ENCODE peak calls at places on chromosomes 3 and 15, in six cellular contexts. V is activated CD8-positive, alpha-beta memory T cell treated with anti-CD3 and anti-CD28 coated beads for 4 hours; E is HCEC 1CT; S is C1 segment of cervical spinal cord; Z is neural progenitor cell; X is AG08396. A is an unnamed sample.

GRCh38 chr3:196159952-196160804 is 51.0 kb downstream of the ZDHHC19 start:
- DNase-seq in V (no peak), E (peak), S (peak), Z (no peak), X (peak), A (peak)

GRCh38 chr3:48681541-48681880 is 4.2 kb downstream of the NCKIPSD start:
- DNase-seq in V (no peak), E (no peak), S (no peak), Z (no peak), X (no peak), A (no peak)

GRCh38 chr3:128625409-128625945 is 25.1 kb downstream of the RPN1 start:
- DNase-seq in V (no peak), E (no peak), S (no peak), Z (no peak), X (no peak), A (no peak)

GRCh38 chr3:129003578-129004112 is 2.5 kb downstream of the EFCC1 start:
- DNase-seq in V (no peak), E (no peak), S (no peak), Z (peak), X (no peak), A (peak)

GRCh38 chr3:186162221-186162620 is 53.3 kb upstream of the ETV5 start:
- DNase-seq in V (no peak), E (no peak), S (peak), Z (no peak), X (no peak), A (no peak)

GRCh38 chr3:193297421-193297820 is 56.4 kb downstream of the PLAAT1 start:
- DNase-seq in V (no peak), E (no peak), S (no peak), Z (no peak), X (no peak), A (no peak)

GRCh38 chr15:57463360-57463759 is 87.1 kb downstream of the CGNL1 start:
- DNase-seq in V (no peak), E (no peak), S (peak), Z (no peak), X (no peak), A (no peak)

GRCh38 chr3:52171577-52172261 is 17.5 kb upstream of the POC1A start:
- DNase-seq in V (no peak), E (peak), S (no peak), Z (no peak), X (peak), A (no peak)

GRCh38 chr15:45635191-45635638 is 386 bp downstream of the SQOR start:
- DNase-seq in V (peak), E (peak), S (peak), Z (peak), X (no peak), A (peak)

GRCh38 chr3:138338244-138338643 is 8.6 kb upstream of the NME9 start:
- DNase-seq in V (no peak), E (no peak), S (no peak), Z (no peak), X (no peak), A (no peak)

GRCh38 chr3:14535616-14536015 is 4.5 kb downstream of the GRIP2 start:
- DNase-seq in V (no peak), E (no peak), S (no peak), Z (no peak), X (no peak), A (no peak)

GRCh38 chr3:125141596-125142417 is 70.7 kb downstream of the SLC12A8 start:
- DNase-seq in V (peak), E (no peak), S (peak), Z (peak), X (peak), A (peak)

GRCh38 chr15:77898811-77899730 is 178.4 kb downstream of the TBC1D2B start:
- DNase-seq in V (no peak), E (no peak), S (no peak), Z (no peak), X (no peak), A (no peak)

GRCh38 chr15:86550075-86550474 is 470.4 kb downstream of the AGBL1 start:
- DNase-seq in V (no peak), E (no peak), S (no peak), Z (no peak), X (no peak), A (no peak)

GRCh38 chr3:120450914-120451669 is at the start of gene FSTL1:
- DNase-seq in V (no peak), E (peak), S (peak), Z (peak), X (peak), A (peak)

GRCh38 chr15:71713191-71713798 is 97.1 kb upstream of the NR2E3 start:
- DNase-seq in V (no peak), E (no peak), S (no peak), Z (peak), X (no peak), A (no peak)

GRCh38 chr3:116474356-116475200 is 29.3 kb upstream of the LSAMP start:
- DNase-seq in V (no peak), E (no peak), S (no peak), Z (peak), X (no peak), A (no peak)

GRCh38 chr15:72358532-72359180 is 17.2 kb downstream of the HEXA start:
- DNase-seq in V (no peak), E (peak), S (no peak), Z (no peak), X (peak), A (peak)

GRCh38 chr15:94478763-94479162 is 247.4 kb downstream of the MCTP2 start:
- DNase-seq in V (no peak), E (no peak), S (no peak), Z (no peak), X (no peak), A (no peak)

GRCh38 chr3:9404680-9405079 is 7.3 kb downstream of the SETD5 start:
- DNase-seq in V (no peak), E (no peak), S (no peak), Z (peak), X (no peak), A (no peak)

GRCh38 chr15:69080203-69080957 is 65.9 kb downstream of the NOX5 start:
- DNase-seq in V (no peak), E (no peak), S (no peak), Z (peak), X (no peak), A (no peak)

GRCh38 chr3:180619723-180620122 is 17.8 kb downstream of the TTC14 start:
- DNase-seq in V (no peak), E (no peak), S (no peak), Z (no peak), X (no peak), A (no peak)

GRCh38 chr15:85532689-85533088 is 152.3 kb downstream of the AKAP13 start:
- DNase-seq in V (no peak), E (no peak), S (no peak), Z (no peak), X (no peak), A (peak)

GRCh38 chr3:34364345-34364744 is 565.9 kb downstream of the PDCD6IP start:
- DNase-seq in V (no peak), E (no peak), S (no peak), Z (peak), X (no peak), A (no peak)

GRCh38 chr3:144590854-144591253 is 619.2 kb downstream of the DIPK2A start:
- DNase-seq in V (no peak), E (peak), S (no peak), Z (no peak), X (peak), A (no peak)

GRCh38 chr15:57540736-57541135 is 51.0 kb upstream of the MYZAP start:
- DNase-seq in V (no peak), E (no peak), S (no peak), Z (no peak), X (no peak), A (no peak)

GRCh38 chr15:99123706-99124451 is 19.0 kb downstream of the SYNM start:
- DNase-seq in V (no peak), E (peak), S (peak), Z (peak), X (peak), A (peak)

GRCh38 chr3:133970916-133971315 is 58.8 kb downstream of the SLCO2A1 start:
- DNase-seq in V (no peak), E (no peak), S (no peak), Z (no peak), X (no peak), A (no peak)

GRCh38 chr3:59798372-59799086 is 748.7 kb upstream of the CFAP20DC start:
- DNase-seq in V (no peak), E (no peak), S (no peak), Z (no peak), X (no peak), A (no peak)

GRCh38 chr3:46933261-46933660 is 43.3 kb downstream of the CCDC12 start:
- DNase-seq in V (no peak), E (no peak), S (no peak), Z (no peak), X (no peak), A (no peak)

GRCh38 chr3:114892880-114893279 is 254.2 kb downstream of the ZBTB20 start:
- DNase-seq in V (no peak), E (no peak), S (no peak), Z (no peak), X (no peak), A (peak)

GRCh38 chr3:119809249-119810017 is 27.5 kb downstream of the NR1I2 start:
- DNase-seq in V (no peak), E (no peak), S (no peak), Z (no peak), X (no peak), A (no peak)